ENCODE peak calls at places on chromosomes 2 and 18, in nine cellular contexts. X is NCI-H2107; I is RKO; H is left cardiac atrium; N is naive thymus-derived CD4-positive, alpha-beta T cell; Z is RWPE2; S is ACHN; F is progenitor cell of endocrine pancreas; O is mesothelial cell of epicardium. C is an unnamed sample.

GRCh38 chr2:126385983-126386382 is 270.0 kb upstream of the GYPC start:
- DNase-seq in X (no peak), I (no peak), H (no peak), N (no peak), Z (no peak), S (no peak), F (no peak), O (no peak), C (no peak)

GRCh38 chr2:188576657-188577056 is 285.0 kb downstream of the GULP1 start:
- DNase-seq in X (no peak), I (no peak), H (no peak), N (no peak), Z (no peak), S (no peak), F (no peak), O (no peak), C (no peak)

GRCh38 chr2:105494683-105495425 is 96.0 kb upstream of the FHL2 start:
- DNase-seq in X (no peak), I (no peak), H (peak), N (no peak), Z (no peak), S (no peak), F (no peak), O (no peak), C (no peak)

GRCh38 chr2:45888167-45888566 is 236.7 kb downstream of the PRKCE start:
- DNase-seq in X (no peak), I (no peak), H (no peak), N (no peak), Z (no peak), S (no peak), F (no peak), O (no peak), C (no peak)

GRCh38 chr2:138327967-138328366 is 173.6 kb upstream of the SPOPL start:
- DNase-seq in X (no peak), I (no peak), H (no peak), N (no peak), Z (no peak), S (no peak), F (no peak), O (no peak), C (no peak)

GRCh38 chr2:9145109-9145751 is 61.4 kb upstream of the ASAP2 start:
- DNase-seq in X (no peak), I (peak), H (no peak), N (no peak), Z (no peak), S (no peak), F (no peak), O (no peak), C (no peak)

GRCh38 chr2:238285653-238286082 is 2.7 kb downstream of the PER2 start:
- DNase-seq in X (peak), I (no peak), H (peak), N (no peak), Z (peak), S (no peak), F (no peak), O (peak), C (no peak)

GRCh38 chr2:52880872-52881271 is 886.7 kb upstream of the CHAC2 start:
- DNase-seq in X (no peak), I (peak), H (no peak), N (no peak), Z (no peak), S (no peak), F (no peak), O (no peak), C (no peak)

GRCh38 chr2:173934895-173935294 is 30.3 kb downstream of the SP3 start:
- DNase-seq in X (no peak), I (no peak), H (no peak), N (no peak), Z (no peak), S (no peak), F (no peak), O (no peak), C (no peak)

GRCh38 chr2:147845608-147846002 is 776 bp downstream of the ACVR2A start:
- DNase-seq in X (no peak), I (peak), H (no peak), N (no peak), Z (no peak), S (peak), F (no peak), O (no peak), C (no peak)

GRCh38 chr2:158822212-158822611 is 27.1 kb downstream of the DAPL1 start:
- DNase-seq in X (no peak), I (no peak), H (no peak), N (no peak), Z (no peak), S (no peak), F (no peak), O (no peak), C (no peak)

GRCh38 chr2:45879406-45879805 is 227.9 kb downstream of the PRKCE start:
- DNase-seq in X (no peak), I (no peak), H (no peak), N (no peak), Z (no peak), S (no peak), F (no peak), O (no peak), C (no peak)

GRCh38 chr2:119744335-119744939 is 15.3 kb upstream of the PTPN4 start:
- DNase-seq in X (peak), I (peak), H (no peak), N (no peak), Z (peak), S (peak), F (no peak), O (no peak), C (no peak)

GRCh38 chr2:140023291-140023690 is 1243.1 kb upstream of the NXPH2 start:
- DNase-seq in X (no peak), I (no peak), H (no peak), N (no peak), Z (no peak), S (no peak), F (no peak), O (no peak), C (no peak)

GRCh38 chr2:223519471-223519870 is 82.7 kb downstream of the SCG2 start:
- DNase-seq in X (no peak), I (no peak), H (no peak), N (no peak), Z (no peak), S (no peak), F (no peak), O (no peak), C (no peak)

GRCh38 chr2:71619230-71619741 is 165.9 kb downstream of the DYSF start:
- DNase-seq in X (no peak), I (no peak), H (no peak), N (no peak), Z (no peak), S (no peak), F (peak), O (peak), C (no peak)

GRCh38 chr2:194562329-194562728 is 1094.7 kb upstream of the SLC39A10 start:
- DNase-seq in X (no peak), I (no peak), H (no peak), N (no peak), Z (no peak), S (no peak), F (no peak), O (no peak), C (no peak)

GRCh38 chr18:2847341-2848144 is 737 bp downstream of the EMILIN2 start:
- DNase-seq in X (no peak), I (no peak), H (peak), N (no peak), Z (no peak), S (peak), F (peak), O (peak), C (no peak)

GRCh38 chr2:64654993-64655666 is 1.4 kb upstream of the SERTAD2 start:
- DNase-seq in X (no peak), I (peak), H (no peak), N (peak), Z (no peak), S (peak), F (no peak), O (no peak), C (no peak)

GRCh38 chr2:218392459-218392858 is 7.2 kb upstream of the CTDSP1 start:
- DNase-seq in X (no peak), I (no peak), H (no peak), N (no peak), Z (no peak), S (no peak), F (no peak), O (no peak), C (no peak)

GRCh38 chr18:8286303-8286702 is 322.9 kb upstream of the RAB12 start:
- DNase-seq in X (no peak), I (no peak), H (no peak), N (no peak), Z (no peak), S (no peak), F (no peak), O (no peak), C (no peak)

GRCh38 chr2:239776441-239777033 is 248.6 kb downstream of the NDUFA10 start:
- DNase-seq in X (no peak), I (no peak), H (no peak), N (no peak), Z (no peak), S (no peak), F (no peak), O (peak), C (no peak)

GRCh38 chr2:17326717-17327116 is 191.5 kb downstream of the RAD51AP2 start:
- DNase-seq in X (no peak), I (no peak), H (no peak), N (no peak), Z (no peak), S (no peak), F (no peak), O (no peak), C (no peak)

GRCh38 chr2:42044939-42045338 is 2.9 kb upstream of the PKDCC start:
- DNase-seq in X (no peak), I (no peak), H (no peak), N (no peak), Z (no peak), S (no peak), F (no peak), O (no peak), C (no peak)

GRCh38 chr2:10047616-10048500 is 4.5 kb downstream of the KLF11 start:
- DNase-seq in X (no peak), I (no peak), H (no peak), N (no peak), Z (no peak), S (no peak), F (no peak), O (no peak), C (no peak)

C was measured in Jurkat, Clone E6-1.